ENCODE peak calls at places on chromosomes 1 and 21, in seven cellular contexts. F is stimulated activated CD8-positive, alpha-beta memory T cell treated with anti-CD3 and anti-CD28 coated beads, Interleukin-15, amount 100 ng/mL, for 1 hour; T is GM06990; X is T-helper 1 cell; W is heart right ventricle; U is LoVo; M is NCI-H2171 treated with DMSO at 0.1 percent for 48 hours. J is an unnamed sample.

GRCh38 chr1:164853146-164853545 is 294.2 kb downstream of the PBX1 start:
- DNase-seq in F (no peak), T (no peak), X (no peak), W (no peak), U (no peak), M (no peak), J (no peak)

GRCh38 chr1:4700801-4701200 is 46.4 kb downstream of the AJAP1 start:
- DNase-seq in F (no peak), T (no peak), X (no peak), W (no peak), U (no peak), M (peak; percentile 4), J (no peak)

GRCh38 chr1:224922404-224923164 is 6.9 kb upstream of the DNAH14 start:
- DNase-seq in F (no peak), T (peak; percentile 6), X (no peak), W (no peak), U (peak; percentile 62), M (peak; percentile 74), J (peak; percentile 16)

GRCh38 chr1:212401042-212401441 is 13.6 kb downstream of the PACC1 start:
- DNase-seq in F (no peak), T (no peak), X (no peak), W (no peak), U (no peak), M (no peak), J (no peak)

GRCh38 chr1:227729144-227729880 is 5.8 kb downstream of the JMJD4 start:
- DNase-seq in F (no peak), T (no peak), X (no peak), W (no peak), U (no peak), M (peak; percentile 10), J (peak; percentile 21)

GRCh38 chr1:25523512-25523911 is 19.9 kb upstream of the LDLRAP1 start:
- DNase-seq in F (no peak), T (no peak), X (no peak), W (no peak), U (no peak), M (no peak), J (no peak)

GRCh38 chr1:156502749-156503671 is 2.4 kb upstream of the MEF2D start:
- DNase-seq in F (no peak), T (no peak), X (no peak), W (peak; percentile 93), U (peak; percentile 87), M (no peak), J (peak; percentile 77)

GRCh38 chr1:37514350-37515184 is at the start of gene MEAF6:
- DNase-seq in F (peak; percentile 52), T (peak; percentile 90), X (peak; percentile 75), W (peak; percentile 80), U (peak; percentile 83), M (peak; percentile 71), J (peak; percentile 58)

GRCh38 chr1:174052621-174053020 is 30.5 kb upstream of the RC3H1 start:
- DNase-seq in F (no peak), T (no peak), X (no peak), W (no peak), U (no peak), M (no peak), J (no peak)

GRCh38 chr21:37527103-37527502 is 160.5 kb downstream of the DYRK1A start:
- DNase-seq in F (no peak), T (no peak), X (no peak), W (no peak), U (no peak), M (no peak), J (no peak)

GRCh38 chr1:167634435-167634834 is 4.4 kb downstream of the RCSD1 start:
- DNase-seq in F (no peak), T (no peak), X (no peak), W (no peak), U (no peak), M (no peak), J (no peak)

GRCh38 chr21:26140185-26140584 is 30.4 kb downstream of the APP start:
- DNase-seq in F (no peak), T (no peak), X (no peak), W (peak; percentile 42), U (peak; percentile 54), M (no peak), J (peak; percentile 90)

GRCh38 chr1:66641851-66642473 is 108.0 kb downstream of the SGIP1 start:
- DNase-seq in F (no peak), T (no peak), X (no peak), W (no peak), U (no peak), M (no peak), J (no peak)

GRCh38 chr1:206075786-206076725 is 23.1 kb downstream of the RHEX start:
- DNase-seq in F (no peak), T (no peak), X (no peak), W (no peak), U (no peak), M (no peak), J (no peak)

GRCh38 chr1:226624526-226624925 is 76.0 kb downstream of the STUM start:
- DNase-seq in F (no peak), T (no peak), X (no peak), W (no peak), U (no peak), M (no peak), J (peak; percentile 46)

GRCh38 chr1:244789731-244790130 is 45.7 kb upstream of the COX20 start:
- DNase-seq in F (no peak), T (no peak), X (no peak), W (no peak), U (no peak), M (no peak), J (no peak)

GRCh38 chr1:58586296-58586695 is 9.2 kb upstream of the TACSTD2 start:
- DNase-seq in F (no peak), T (no peak), X (no peak), W (no peak), U (no peak), M (no peak), J (no peak)

GRCh38 chr21:35853321-35853922 is 206.9 kb downstream of the SETD4 start:
- DNase-seq in F (no peak), T (no peak), X (no peak), W (no peak), U (no peak), M (no peak), J (no peak)

GRCh38 chr1:2097386-2098300 is 47.4 kb downstream of the PRKCZ start:
- DNase-seq in F (no peak), T (no peak), X (no peak), W (no peak), U (peak; percentile 65), M (no peak), J (no peak)

GRCh38 chr1:81670286-81670685 is 130.4 kb upstream of the ADGRL2 start:
- DNase-seq in F (no peak), T (no peak), X (no peak), W (peak; percentile 85), U (no peak), M (no peak), J (peak; percentile 49)

GRCh38 chr1:181149326-181150000 is 61.0 kb downstream of the IER5 start:
- DNase-seq in F (peak; percentile 47), T (peak; percentile 65), X (peak; percentile 66), W (no peak), U (no peak), M (peak; percentile 37), J (no peak)

GRCh38 chr21:26717146-26717739 is 128.0 kb downstream of the ADAMTS1 start:
- DNase-seq in F (no peak), T (no peak), X (no peak), W (no peak), U (peak; percentile 24), M (peak; percentile 56), J (no peak)

GRCh38 chr1:3125546-3126368 is 56.8 kb downstream of the PRDM16 start:
- DNase-seq in F (no peak), T (no peak), X (no peak), W (no peak), U (no peak), M (no peak), J (no peak)

GRCh38 chr1:19438552-19439196 is 46.7 kb downstream of the CAPZB start:
- DNase-seq in F (no peak), T (no peak), X (no peak), W (no peak), U (no peak), M (no peak), J (no peak)

GRCh38 chr1:39631361-39632331 is 7.8 kb downstream of the HEYL start:
- DNase-seq in F (no peak), T (no peak), X (no peak), W (no peak), U (no peak), M (no peak), J (no peak)

GRCh38 chr1:177913762-177914540 is 55.9 kb downstream of the SEC16B start:
- DNase-seq in F (no peak), T (no peak), X (no peak), W (no peak), U (no peak), M (peak; percentile 13), J (no peak)

GRCh38 chr1:84247425-84248220 is 53.9 kb upstream of the SAMD13 start:
- DNase-seq in F (no peak), T (no peak), X (no peak), W (no peak), U (peak; percentile 88), M (no peak), J (peak; percentile 96)

GRCh38 chr21:46409641-46410406 is 48.9 kb upstream of the DIP2A start:
- DNase-seq in F (no peak), T (no peak), X (no peak), W (no peak), U (no peak), M (no peak), J (no peak)